ENCODE peak calls at places on chromosomes 12 and 14, in five cellular contexts. One of them, this sample, is unnamed.

GRCh38 chr14:96103075-96103474 is 63.9 kb downstream of the C14orf132 start:
- DNase-seq in A172: no peak
- DNase-seq in mesendoderm: no peak
- DNase-seq in HuH-7.5: no peak
- DNase-seq in T-helper 9 cell: no peak
- DNase-seq in this sample: no peak

GRCh38 chr12:67275380-67275913 is 6.3 kb downstream of the CAND1 start:
- DNase-seq in mesendoderm: no peak
- DNase-seq in T-helper 9 cell: no peak
- DNase-seq in A172: no peak
- DNase-seq in HuH-7.5: no peak
- DNase-seq in this sample: peak

GRCh38 chr12:58369576-58369975 is 428.2 kb downstream of the ATP23 start:
- DNase-seq in T-helper 9 cell: no peak
- DNase-seq in A172: no peak
- DNase-seq in mesendoderm: no peak
- DNase-seq in HuH-7.5: no peak
- DNase-seq in this sample: no peak

GRCh38 chr12:79203103-79203502 is 338.5 kb downstream of the SYT1 start:
- DNase-seq in mesendoderm: no peak
- DNase-seq in HuH-7.5: no peak
- DNase-seq in A172: no peak
- DNase-seq in T-helper 9 cell: no peak
- DNase-seq in this sample: no peak

GRCh38 chr12:55789893-55790292 is 27.6 kb downstream of the SARNP start:
- DNase-seq in HuH-7.5: no peak
- DNase-seq in A172: no peak
- DNase-seq in T-helper 9 cell: no peak
- DNase-seq in mesendoderm: no peak
- DNase-seq in this sample: no peak

GRCh38 chr12:96986883-96987523 is 79.9 kb downstream of the NEDD1 start:
- DNase-seq in A172: peak
- DNase-seq in T-helper 9 cell: no peak
- DNase-seq in HuH-7.5: peak
- DNase-seq in mesendoderm: peak
- DNase-seq in this sample: no peak

GRCh38 chr12:98456583-98457573 is 58.5 kb upstream of the TMPO start:
- DNase-seq in T-helper 9 cell: no peak
- DNase-seq in A172: no peak
- DNase-seq in HuH-7.5: peak
- DNase-seq in mesendoderm: peak
- DNase-seq in this sample: peak

GRCh38 chr12:25994252-25994651 is 35.8 kb downstream of the RASSF8 start:
- DNase-seq in mesendoderm: no peak
- DNase-seq in A172: peak
- DNase-seq in HuH-7.5: no peak
- DNase-seq in T-helper 9 cell: no peak
- DNase-seq in this sample: peak

GRCh38 chr12:117837737-117838050 is 131.1 kb downstream of the KSR2 start:
- DNase-seq in HuH-7.5: no peak
- DNase-seq in A172: no peak
- DNase-seq in T-helper 9 cell: no peak
- DNase-seq in mesendoderm: no peak
- DNase-seq in this sample: no peak

GRCh38 chr14:62213516-62213915 is 451.3 kb downstream of the SNAPC1 start:
- DNase-seq in mesendoderm: no peak
- DNase-seq in T-helper 9 cell: no peak
- DNase-seq in HuH-7.5: no peak
- DNase-seq in A172: peak
- DNase-seq in this sample: no peak